ENCODE peak calls at places on chromosome 3, in seven cellular contexts. A, N, U, W, V, S and P are unnamed samples.
A peak's percentile ranks its signal among the peaks of the same experiment; 100 is the strongest.

GRCh38 chr3:123706871-123707270 is 122.0 kb upstream of the HACD2 start:
- DNase-seq in A (no peak), N (no peak), W (no peak), U (no peak), V (peak; percentile 17), S (no peak), P (no peak)

GRCh38 chr3:46089237-46090011 is 62.1 kb upstream of the XCR1 start:
- DNase-seq in V (peak; percentile 88), S (peak; percentile 81), N (peak; percentile 75), A (peak; percentile 58), U (no peak), W (peak; percentile 86), P (peak; percentile 90)

GRCh38 chr3:37606472-37606871 is 255.2 kb upstream of the CTDSPL start:
- DNase-seq in W (no peak), N (no peak), A (no peak), U (no peak), V (no peak), S (no peak), P (no peak)

GRCh38 chr3:149572796-149573414 is 84.9 kb downstream of the WWTR1 start:
- DNase-seq in A (peak; percentile 19), U (no peak), N (no peak), W (no peak), V (peak; percentile 51), S (no peak), P (no peak)

GRCh38 chr3:151609491-151609890 is 124.2 kb upstream of the AADACL2 start:
- DNase-seq in U (no peak), S (no peak), W (no peak), A (no peak), V (no peak), N (no peak), P (no peak)

GRCh38 chr3:55002416-55002930 is 74.6 kb upstream of the LRTM1 start:
- DNase-seq in W (no peak), U (no peak), V (no peak), N (no peak), A (no peak), S (no peak), P (no peak)

GRCh38 chr3:132660056-132660744 is at the start of gene UBA5:
- DNase-seq in N (peak; percentile 85), A (peak; percentile 72), U (peak; percentile 54), W (peak; percentile 79), V (peak; percentile 58), S (peak; percentile 75), P (peak; percentile 76)

GRCh38 chr3:79521221-79521848 is 246.5 kb downstream of the ROBO1 start:
- DNase-seq in S (no peak), V (no peak), N (no peak), A (no peak), W (no peak), U (no peak), P (no peak)

GRCh38 chr3:100891033-100891432 is 102.2 kb downstream of the ABI3BP start:
- DNase-seq in A (no peak), S (no peak), W (no peak), N (no peak), U (no peak), V (no peak), P (no peak)

GRCh38 chr3:132343018-132343612 is 25.9 kb downstream of the ACP3 start:
- DNase-seq in U (no peak), S (peak; percentile 33), N (no peak), A (no peak), W (no peak), V (peak; percentile 42), P (no peak)

GRCh38 chr3:111594205-111594604 is 941 bp downstream of the ZBED2 start:
- DNase-seq in A (no peak), U (no peak), N (no peak), W (no peak), S (no peak), V (no peak), P (no peak)

GRCh38 chr3:159273608-159274007 is 471.8 kb downstream of the MFSD1 start:
- DNase-seq in V (no peak), N (peak; percentile 63), A (no peak), U (no peak), W (no peak), S (peak; percentile 44), P (no peak)

GRCh38 chr3:158789592-158789991 is 12.3 kb upstream of the MFSD1 start:
- DNase-seq in V (no peak), S (no peak), U (no peak), A (no peak), W (no peak), N (no peak), P (no peak)

GRCh38 chr3:23387286-23387918 is 184.3 kb downstream of the UBE2E2 start:
- DNase-seq in A (no peak), V (no peak), U (no peak), W (no peak), N (no peak), S (no peak), P (no peak)

GRCh38 chr3:183224581-183224980 is 28.5 kb upstream of the B3GNT5 start:
- DNase-seq in W (no peak), V (no peak), U (no peak), S (no peak), N (no peak), A (no peak), P (no peak)

GRCh38 chr3:107845355-107846281 is 245.2 kb downstream of the CD47 start:
- DNase-seq in S (no peak), A (no peak), N (no peak), U (no peak), V (no peak), W (no peak), P (no peak)

GRCh38 chr3:41933154-41933676 is 28.7 kb downstream of the ULK4 start:
- DNase-seq in N (no peak), W (no peak), A (no peak), U (no peak), S (no peak), V (no peak), P (no peak)

GRCh38 chr3:111610189-111610588 is 15.0 kb upstream of the ZBED2 start:
- DNase-seq in U (peak; percentile 48), N (no peak), W (no peak), V (no peak), S (no peak), A (no peak), P (no peak)

GRCh38 chr3:34077796-34078195 is 279.4 kb downstream of the PDCD6IP start:
- DNase-seq in A (no peak), U (no peak), V (no peak), S (no peak), W (no peak), N (no peak), P (no peak)

GRCh38 chr3:143016321-143016972 is 15.1 kb downstream of the U2SURP start:
- DNase-seq in U (no peak), A (no peak), V (no peak), N (no peak), W (no peak), S (no peak), P (no peak)

GRCh38 chr3:29240248-29240647 is 40.6 kb upstream of the RBMS3 start:
- DNase-seq in V (no peak), S (no peak), A (no peak), N (no peak), W (no peak), U (no peak), P (no peak)

GRCh38 chr3:180563411-180563810 is 38.6 kb upstream of the TTC14 start:
- DNase-seq in N (no peak), V (no peak), A (no peak), W (no peak), S (no peak), U (no peak), P (no peak)

GRCh38 chr3:147420361-147421183 is 11.4 kb downstream of the ZIC1 start:
- DNase-seq in U (no peak), S (no peak), V (no peak), N (peak; percentile 32), A (no peak), W (no peak), P (no peak)

GRCh38 chr3:149936812-149937230 is 33.9 kb downstream of the PFN2 start:
- DNase-seq in W (no peak), S (peak; percentile 47), V (peak; percentile 31), N (no peak), U (peak; percentile 27), A (no peak), P (no peak)

GRCh38 chr3:132283440-132283839 is 33.8 kb upstream of the ACP3 start:
- DNase-seq in W (no peak), V (no peak), A (no peak), N (no peak), S (peak; percentile 35), U (no peak), P (no peak)

GRCh38 chr3:184780981-184781515 is 30.9 kb upstream of the VPS8 start:
- DNase-seq in S (no peak), W (no peak), A (no peak), U (no peak), N (no peak), V (no peak), P (no peak)

GRCh38 chr3:176431073-176431472 is 766.2 kb downstream of the TBL1XR1 start:
- DNase-seq in W (no peak), V (no peak), U (no peak), A (no peak), S (no peak), N (no peak), P (no peak)

DNA sequence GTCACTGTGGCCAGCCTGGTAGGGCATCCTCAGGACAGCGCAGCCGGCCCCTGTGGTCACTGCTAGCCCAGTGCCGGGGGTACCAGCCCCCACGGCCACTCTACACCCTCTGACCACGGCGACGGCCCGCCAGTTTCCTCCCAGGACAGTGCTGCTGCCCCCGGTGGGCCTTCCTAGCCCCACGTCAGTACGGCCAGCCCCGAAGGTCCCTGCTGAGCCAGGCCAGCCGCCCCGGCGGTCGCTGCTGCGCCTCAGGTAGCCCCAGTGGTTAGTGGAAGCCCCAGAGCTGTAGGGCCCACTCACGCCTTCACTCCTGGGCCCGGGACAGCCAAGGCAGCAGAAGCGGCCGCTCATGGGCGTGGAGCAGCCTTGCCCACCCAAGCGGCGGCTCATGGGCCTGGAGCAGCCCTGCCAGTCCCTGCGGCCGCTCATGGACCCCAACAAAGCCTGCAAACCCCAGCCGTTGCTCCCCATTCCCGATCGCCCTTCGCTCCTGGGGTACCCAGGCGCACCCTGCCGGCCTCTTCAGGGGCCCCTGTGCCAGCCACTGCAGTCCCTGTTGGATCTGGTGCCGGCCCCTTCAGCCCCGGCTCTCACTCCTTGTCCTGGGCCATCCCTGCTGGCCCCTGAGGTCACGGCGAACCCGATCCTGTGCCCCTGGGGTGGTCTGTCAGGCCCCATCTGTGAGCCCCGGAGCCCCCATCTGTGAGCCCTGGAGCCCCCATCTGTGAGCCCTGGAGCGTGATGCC is 9.5 kb upstream of the ROPN1B start:
- DNase-seq in N (peak; percentile 58), W (peak; percentile 41), A (no peak), V (no peak), S (no peak), U (no peak), P (peak; percentile 68)
- H3K27me3 ChIP-seq in N (no peaks in the 10 kb centered on the region), W (peaks cover 30% of the 10 kb centered on the region), A (no peaks in the 10 kb centered on the region), V (no peaks in the 10 kb centered on the region), S (peaks cover 23% of the 10 kb centered on the region), U (peaks cover 4% of the 10 kb centered on the region), P (no peaks in the 10 kb centered on the region)

GRCh38 chr3:58471025-58471887 is 20.6 kb upstream of the KCTD6 start:
- DNase-seq in A (no peak), N (no peak), V (no peak), U (no peak), W (no peak), S (peak; percentile 57), P (no peak)
- H3K4me3 ChIP-seq in A (no peak overlapping the region), N (no peak overlapping the region), V (no peak overlapping the region), U (no peak overlapping the region), W (no peak overlapping the region), S (no peak overlapping the region), P (no peak overlapping the region)

GRCh38 chr3:72393455-72393854 is 454.8 kb downstream of the SHQ1 start:
- DNase-seq in W (no peak), S (no peak), N (no peak), A (no peak), V (no peak), U (no peak), P (no peak)
- H3K4me1 ChIP-seq in W (peaks cover 43% of the 10 kb centered on the region), S (peaks cover 4% of the 10 kb centered on the region), N (peaks cover 8% of the 10 kb centered on the region), A (peaks cover 24% of the 10 kb centered on the region), V (peaks cover 5% of the 10 kb centered on the region), U (peaks cover 8% of the 10 kb centered on the region), P (peaks cover 5% of the 10 kb centered on the region)

GRCh38 chr3:13202744-13203397 is 129.6 kb upstream of the IQSEC1 start:
- DNase-seq in N (no peak), W (peak; percentile 32), S (no peak), U (no peak), V (peak; percentile 11), A (no peak), P (peak; percentile 46)
- H3K27me3 ChIP-seq in N (no peaks in the 10 kb centered on the region), W (peaks cover 23% of the 10 kb centered on the region), S (no peaks in the 10 kb centered on the region), U (peaks cover 5% of the 10 kb centered on the region), V (no peaks in the 10 kb centered on the region), A (no peaks in the 10 kb centered on the region), P (no peaks in the 10 kb centered on the region)